ENCODE peak calls at places on chromosomes 12 and 14, in six cellular contexts. B is prostate gland, T is GM23338, V is upper lobe of left lung, H is sigmoid colon, J is suprapubic skin. E is an unnamed sample.
A peak's percentile ranks its signal among the peaks of the same experiment; 100 is the strongest.

GRCh38 chr14:51780006-51780692 is 80.3 kb upstream of the GNG2 start:
- DNase-seq in B (peak; percentile 72), T (peak; percentile 89), V (peak; percentile 66), H (peak; percentile 87), J (peak; percentile 89), E (peak; percentile 77)

GRCh38 chr14:72736348-72736747 is 157.6 kb downstream of the DPF3 start:
- DNase-seq in B (no peak), T (peak; percentile 11), V (no peak), H (no peak), J (peak; percentile 13), E (no peak)

GRCh38 chr14:36226164-36226563 is 49.6 kb upstream of the PTCSC3 start:
- DNase-seq in B (no peak), T (no peak), V (no peak), H (no peak), J (no peak), E (no peak)

GRCh38 chr12:53825246-53826081 is 73.7 kb upstream of the CISTR start:
- DNase-seq in B (no peak), T (no peak), V (no peak), H (no peak), J (no peak), E (no peak)

GRCh38 chr14:49549881-49550280 is 36.3 kb downstream of the RPS29 start:
- DNase-seq in B (no peak), T (peak; percentile 85), V (no peak), H (no peak), J (no peak), E (no peak)

GRCh38 chr12:6925543-6926279 is 2.0 kb upstream of the ATN1 start:
- DNase-seq in B (peak; percentile 79), T (peak; percentile 91), V (peak; percentile 87), H (peak; percentile 95), J (no peak), E (peak; percentile 76)

GRCh38 chr14:51925980-51926379 is 63.4 kb upstream of the RTRAF start:
- DNase-seq in B (no peak), T (no peak), V (no peak), H (no peak), J (no peak), E (no peak)

GRCh38 chr12:116916714-116917114 is 6.0 kb downstream of the FBXW8 start:
- DNase-seq in B (no peak), T (peak; percentile 26), V (peak; percentile 86), H (no peak), J (no peak), E (peak; percentile 9)

GRCh38 chr14:36068777-36069534 is 107.6 kb downstream of the PTCSC3 start:
- DNase-seq in B (no peak), T (no peak), V (no peak), H (no peak), J (no peak), E (no peak)

GRCh38 chr12:72072613-72073212 is 134.1 kb downstream of the TPH2 start:
- DNase-seq in B (no peak), T (no peak), V (no peak), H (no peak), J (no peak), E (no peak)

GRCh38 chr12:2185751-2186341 is 133.1 kb downstream of the CACNA1C start:
- DNase-seq in B (no peak), T (no peak), V (no peak), H (peak; percentile 58), J (no peak), E (no peak)

GRCh38 chr14:64952598-64953309 is 10.2 kb upstream of the GPX2 start:
- DNase-seq in B (no peak), T (peak; percentile 64), V (no peak), H (peak; percentile 4), J (peak; percentile 8), E (no peak)

GRCh38 chr14:42224053-42224888 is 617.6 kb downstream of the LRFN5 start:
- DNase-seq in B (peak; percentile 46), T (peak; percentile 89), V (no peak), H (no peak), J (no peak), E (peak; percentile 42)

GRCh38 chr12:6620137-6620884 is 13.1 kb upstream of the CHD4 start:
- DNase-seq in B (no peak), T (peak; percentile 95), V (peak; percentile 59), H (no peak), J (no peak), E (no peak)

GRCh38 chr14:99946652-99947489 is 118.4 kb upstream of the EVL start:
- DNase-seq in B (no peak), T (peak; percentile 77), V (no peak), H (peak; percentile 62), J (no peak), E (peak; percentile 35)

GRCh38 chr12:89999699-90000505 is 291.3 kb upstream of the ATP2B1 start:
- DNase-seq in B (no peak), T (no peak), V (no peak), H (no peak), J (no peak), E (no peak)

GRCh38 chr12:121495746-121496145 is 85.1 kb downstream of the KDM2B start:
- DNase-seq in B (no peak), T (no peak), V (no peak), H (no peak), J (no peak), E (no peak)

GRCh38 chr12:30631710-30632109 is 64.0 kb downstream of the IPO8 start:
- DNase-seq in B (no peak), T (no peak), V (no peak), H (no peak), J (no peak), E (no peak)

GRCh38 chr14:55221186-55221585 is 29.8 kb upstream of the DLGAP5 start:
- DNase-seq in B (no peak), T (no peak), V (no peak), H (no peak), J (no peak), E (no peak)

GRCh38 chr12:25926536-25926935 is 31.9 kb upstream of the RASSF8 start:
- DNase-seq in B (no peak), T (no peak), V (no peak), H (no peak), J (no peak), E (no peak)

GRCh38 chr14:56422703-56423213 is 156.8 kb upstream of the TMEM260 start:
- DNase-seq in B (peak; percentile 93), T (peak; percentile 78), V (peak; percentile 52), H (peak; percentile 82), J (no peak), E (peak; percentile 31)

GRCh38 chr12:104890463-104891096 is 67.5 kb downstream of the SLC41A2 start:
- DNase-seq in B (no peak), T (no peak), V (no peak), H (no peak), J (no peak), E (no peak)

GRCh38 chr12:6345319-6346071 is 3.6 kb upstream of the TNFRSF1A start:
- DNase-seq in B (no peak), T (no peak), V (peak; percentile 79), H (no peak), J (no peak), E (no peak)

GRCh38 chr12:127119600-127120140 is 1147.3 kb upstream of the TMEM132C start:
- DNase-seq in B (no peak), T (no peak), V (no peak), H (no peak), J (no peak), E (no peak)

GRCh38 chr14:33767721-33768457 is 183.0 kb downstream of the EGLN3 start:
- DNase-seq in B (no peak), T (no peak), V (no peak), H (no peak), J (no peak), E (no peak)

GRCh38 chr14:53304726-53305381 is 151.7 kb upstream of the DDHD1 start:
- DNase-seq in B (no peak), T (no peak), V (no peak), H (peak; percentile 63), J (no peak), E (no peak)

GRCh38 chr14:53306267-53306721 is 153.2 kb upstream of the DDHD1 start:
- DNase-seq in B (peak; percentile 19), T (peak; percentile 74), V (peak; percentile 53), H (peak; percentile 73), J (no peak), E (peak; percentile 22)

GRCh38 chr14:53306926-53307325 is 153.8 kb upstream of the DDHD1 start:
- DNase-seq in B (no peak), T (no peak), V (no peak), H (no peak), J (no peak), E (no peak)

DNA sequence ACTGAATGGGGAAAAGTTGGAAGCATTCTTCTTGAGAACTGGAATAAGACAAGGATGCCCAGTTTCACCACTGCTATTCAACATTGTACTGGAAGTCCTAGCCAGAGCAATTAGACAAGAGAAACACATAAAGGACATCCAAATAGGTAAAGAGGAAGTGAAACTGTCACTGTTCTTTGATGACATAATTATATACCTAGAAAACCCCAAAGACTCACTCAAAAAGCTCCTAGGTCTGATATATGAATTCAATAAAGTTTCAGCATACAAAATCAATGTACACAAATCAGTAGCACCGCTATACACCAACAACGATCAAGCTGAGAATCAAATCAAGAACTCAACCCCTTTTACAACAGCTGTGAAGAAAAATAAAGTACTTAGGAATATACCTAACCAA is 157.3 kb upstream of the DDHD1 start:
- DNase-seq in B (no peak), T (no peak), V (no peak), H (no peak), J (no peak), E (no peak)
- H3K4me1 ChIP-seq in B (no peaks in the 10 kb centered on the region), T (no peaks in the 10 kb centered on the region), V (no peaks in the 10 kb centered on the region), H (peaks cover 7% of the 10 kb centered on the region), J (peaks cover 7% of the 10 kb centered on the region), E (no peaks in the 10 kb centered on the region)

DNA sequence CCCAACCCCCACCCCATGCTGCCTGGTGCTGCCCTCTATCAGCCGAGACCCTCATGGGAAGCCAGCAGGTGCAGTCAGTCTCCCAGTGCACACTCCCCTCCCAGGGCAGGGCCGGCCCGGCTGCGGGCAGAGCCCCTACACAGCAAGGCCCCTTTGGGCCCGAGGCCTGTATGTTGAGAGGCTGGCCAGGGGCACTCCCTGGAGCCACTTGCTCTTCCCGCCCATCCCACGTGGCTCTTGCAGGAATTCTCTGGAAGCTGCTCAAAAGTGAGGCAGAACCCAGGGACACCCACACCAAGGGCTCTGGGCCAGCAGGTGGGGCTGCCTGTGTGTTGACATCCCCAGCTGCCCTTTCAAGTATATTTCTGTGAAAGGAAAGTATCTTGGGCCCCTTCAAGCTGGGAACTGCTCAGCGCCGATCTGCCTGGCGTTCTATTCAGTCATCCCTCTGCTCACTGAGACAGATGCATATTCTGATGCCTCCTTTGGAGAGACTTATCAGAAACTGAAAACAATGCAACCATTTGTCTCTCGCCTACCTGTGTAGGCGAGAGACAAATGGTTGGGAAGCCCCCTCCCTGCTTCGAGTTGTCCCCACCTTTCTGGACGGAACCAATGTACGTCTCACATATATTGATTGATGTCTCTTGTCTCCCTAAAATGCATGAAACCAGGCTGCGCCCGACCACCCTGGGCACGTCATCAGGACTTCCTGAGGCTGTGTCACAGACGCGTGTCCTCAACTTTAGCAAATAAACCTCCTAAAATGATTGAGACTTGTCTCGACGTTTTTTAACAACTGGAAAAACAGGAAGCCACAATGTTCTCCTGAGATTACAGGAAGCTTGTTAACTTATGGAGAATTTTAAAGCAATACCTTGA is 6.0 kb downstream of the GPR132 start:
- DNase-seq in B (no peak), T (peak; percentile 48), V (peak; percentile 88), H (no peak), J (no peak), E (no peak)
- TF ChIP-seq CTCF in B (peak; percentile 18), T (peak; percentile 50), V (no peak), H (no peak), J (no peak), E (no peak)

GRCh38 chr12:108565976-108566375 is 3.6 kb downstream of the ISCU start:
- DNase-seq in B (peak; percentile 54), T (no peak), V (peak; percentile 89), H (peak; percentile 89), J (no peak), E (peak; percentile 84)
- TF ChIP-seq POLR2AphosphoS5 in B (peak; percentile 64), T (no peak), V (no peak), H (no peak), J (no peak), E (peak; percentile 26)

GRCh38 chr14:91410781-91411536 is 6.7 kb downstream of the CCDC88C start:
- DNase-seq in B (no peak), T (no peak), V (no peak), H (peak; percentile 47), J (no peak), E (no peak)
- H3K4me1 ChIP-seq in B (peaks cover 2% of the 10 kb centered on the region), T (peaks cover 35% of the 10 kb centered on the region), V (peaks cover 36% of the 10 kb centered on the region), H (peaks cover 5% of the 10 kb centered on the region), J (peaks cover 11% of the 10 kb centered on the region), E (peaks cover 13% of the 10 kb centered on the region)